ENCODE peak calls at places on chromosomes 16 and 17, in five cellular contexts. P is ovary, U is MM.1S, N is transverse colon, E is GM23338. G is an unnamed sample.

GRCh38 chr17:42878123-42878880 is 22.3 kb upstream of the G6PC1 start:
- DNase-seq in P (no peak), U (peak), N (peak), E (peak), G (no peak)

GRCh38 chr16:66600484-66600883 is 4.0 kb upstream of the CMTM3 start:
- DNase-seq in P (no peak), U (no peak), N (no peak), E (no peak), G (no peak)

GRCh38 chr17:81966343-81967243 is 5.6 kb upstream of the NOTUM start:
- DNase-seq in P (peak), U (no peak), N (peak), E (peak), G (peak)

GRCh38 chr16:3509470-3509928 is 8.7 kb downstream of the CLUAP1 start:
- DNase-seq in P (no peak), U (peak), N (peak), E (no peak), G (no peak)

GRCh38 chr17:4580291-4580690 is 4.0 kb upstream of the SMTNL2 start:
- DNase-seq in P (peak), U (no peak), N (no peak), E (no peak), G (no peak)

GRCh38 chr17:62126292-62126691 is 61.2 kb upstream of the MED13 start:
- DNase-seq in P (no peak), U (no peak), N (no peak), E (no peak), G (no peak)

GRCh38 chr16:30185141-30185682 is 1.8 kb downstream of the CORO1A start:
- DNase-seq in P (peak), U (peak), N (peak), E (no peak), G (peak)

GRCh38 chr16:13229039-13229438 is 327.6 kb downstream of the SHISA9 start:
- DNase-seq in P (no peak), U (no peak), N (no peak), E (no peak), G (no peak)

GRCh38 chr16:4385066-4385788 is 13.6 kb downstream of the VASN start:
- DNase-seq in P (no peak), U (no peak), N (no peak), E (no peak), G (no peak)

GRCh38 chr16:30136971-30137601 is 14.1 kb upstream of the MAPK3 start:
- DNase-seq in P (no peak), U (no peak), N (no peak), E (no peak), G (no peak)

GRCh38 chr17:36152639-36153120 is 23.8 kb downstream of the TBC1D3B start:
- DNase-seq in P (no peak), U (peak), N (no peak), E (peak), G (no peak)

GRCh38 chr17:80146121-80147034 is 550 bp downstream of the EIF4A3 start:
- DNase-seq in P (peak), U (peak), N (no peak), E (peak), G (peak)

GRCh38 chr16:3179651-3180050 is 8.4 kb upstream of the OR1F1 start:
- DNase-seq in P (no peak), U (no peak), N (no peak), E (no peak), G (no peak)

GRCh38 chr16:65333298-65333697 is 211.4 kb upstream of the CDH11 start:
- DNase-seq in P (no peak), U (no peak), N (no peak), E (no peak), G (no peak)

GRCh38 chr16:68246671-68247070 is 1.5 kb downstream of the PLA2G15 start:
- DNase-seq in P (no peak), U (peak), N (no peak), E (no peak), G (no peak)

GRCh38 chr16:30122621-30123160 is 329 bp downstream of the MAPK3 start:
- DNase-seq in P (no peak), U (no peak), N (no peak), E (peak), G (peak)

GRCh38 chr17:65181237-65182061 is 44.3 kb downstream of the RGS9 start:
- DNase-seq in P (no peak), U (peak), N (no peak), E (no peak), G (peak)

GRCh38 chr16:30121741-30122620 is 1.0 kb downstream of the MAPK3 start:
- DNase-seq in P (peak), U (no peak), N (peak), E (no peak), G (no peak)

GRCh38 chr17:59093702-59094231 is 12.9 kb downstream of the TRIM37 start:
- DNase-seq in P (no peak), U (no peak), N (peak), E (no peak), G (no peak)

GRCh38 chr17:21194688-21195087 is 19.3 kb downstream of the TMEM11 start:
- DNase-seq in P (peak), U (no peak), N (no peak), E (no peak), G (no peak)

GRCh38 chr16:50610331-50611262 is 62.4 kb downstream of the NKD1 start:
- DNase-seq in P (no peak), U (no peak), N (no peak), E (peak), G (no peak)

GRCh38 chr16:50611995-50612848 is 64.0 kb downstream of the NKD1 start:
- DNase-seq in P (no peak), U (no peak), N (no peak), E (no peak), G (no peak)

GRCh38 chr16:50613281-50613991 is 65.2 kb downstream of the NKD1 start:
- DNase-seq in P (peak), U (no peak), N (no peak), E (no peak), G (no peak)

GRCh38 chr16:50612849-50613198 is 64.6 kb downstream of the NKD1 start:
- DNase-seq in P (no peak), U (no peak), N (no peak), E (no peak), G (no peak)

DNA sequence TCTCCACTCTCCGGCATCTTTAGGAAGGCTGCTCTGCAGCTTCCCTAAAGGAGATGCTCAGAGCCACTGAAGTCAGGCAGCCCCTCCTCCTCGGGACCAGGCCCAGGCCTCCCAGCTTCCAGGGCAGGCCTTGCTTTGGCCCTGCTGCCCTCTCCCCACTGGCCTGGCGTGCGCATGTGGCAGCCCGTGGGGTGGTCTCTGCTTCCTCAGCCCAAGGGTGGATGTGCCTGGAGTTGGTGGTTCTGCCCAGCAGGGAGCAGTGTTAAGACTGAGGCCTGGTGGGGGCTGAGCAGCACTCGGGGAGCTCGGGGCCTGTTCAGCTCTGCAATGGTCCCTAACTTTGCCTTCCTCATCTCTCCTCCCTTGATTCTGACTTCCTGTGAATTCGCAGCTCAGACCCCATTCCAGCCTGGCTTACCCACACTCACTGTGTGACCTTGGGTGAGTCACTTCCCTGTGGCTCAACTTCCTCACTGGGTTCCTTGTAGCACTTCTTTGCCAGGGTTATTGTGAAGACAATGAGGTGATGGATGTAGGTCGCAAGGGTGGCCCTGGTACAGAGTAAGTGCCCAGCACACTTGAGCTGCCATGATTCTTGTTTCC is 63.2 kb downstream of the NKD1 start:
- DNase-seq in P (no peak), U (no peak), N (no peak), E (no peak), G (no peak)
- TF ChIP-seq CTCF in P (no peak), U (no peak), N (no peak), E (peak), G (no peak)

DNA sequence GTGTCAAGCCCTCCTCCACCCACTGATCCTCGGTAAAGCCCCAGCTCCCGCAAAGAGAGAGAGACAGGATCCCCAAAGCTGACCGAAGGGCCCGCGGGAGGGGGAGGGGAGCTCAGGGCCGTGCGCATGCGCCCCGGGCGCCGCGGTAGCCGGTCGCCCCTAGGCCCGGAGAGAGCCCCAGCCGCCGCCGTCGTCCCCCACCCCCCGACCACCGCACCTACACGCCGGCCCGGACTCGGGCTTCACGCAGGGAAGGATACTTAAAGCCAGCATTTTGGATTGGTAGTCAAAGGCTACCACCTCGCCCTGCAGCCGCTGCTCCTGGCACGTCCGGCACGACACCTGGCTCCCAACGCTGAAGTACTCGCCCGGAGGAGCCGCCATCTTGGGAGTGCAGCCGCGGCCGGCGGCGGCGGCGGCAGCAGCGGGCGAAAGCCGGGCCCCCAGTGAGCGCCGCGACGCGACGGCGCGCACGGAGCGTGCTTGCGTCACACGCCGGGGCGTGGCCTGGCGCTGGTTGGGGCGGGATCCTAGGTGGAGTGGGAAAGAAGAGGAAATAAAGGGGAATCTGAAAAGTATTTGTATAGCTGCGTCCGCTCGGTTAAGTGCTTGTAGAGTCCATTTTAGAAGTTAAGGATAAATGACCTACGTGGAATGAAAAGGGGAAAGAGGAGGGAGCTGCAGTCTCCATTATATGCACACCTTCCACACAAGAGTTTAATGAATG is at the start of gene LSM12:
- DNase-seq in P (peak), U (peak), N (peak), E (peak), G (peak)
- TF ChIP-seq CTCF in P (no peak), U (no peak), N (no peak), E (no peak), G (no peak)

GRCh38 chr16:85607331-85607765 is 5.8 kb upstream of the GSE1 start:
- DNase-seq in P (no peak), U (no peak), N (peak), E (peak), G (no peak)
- TF ChIP-seq CTCF in P (no peak), U (no peak), N (no peak), E (no peak), G (no peak)

DNA sequence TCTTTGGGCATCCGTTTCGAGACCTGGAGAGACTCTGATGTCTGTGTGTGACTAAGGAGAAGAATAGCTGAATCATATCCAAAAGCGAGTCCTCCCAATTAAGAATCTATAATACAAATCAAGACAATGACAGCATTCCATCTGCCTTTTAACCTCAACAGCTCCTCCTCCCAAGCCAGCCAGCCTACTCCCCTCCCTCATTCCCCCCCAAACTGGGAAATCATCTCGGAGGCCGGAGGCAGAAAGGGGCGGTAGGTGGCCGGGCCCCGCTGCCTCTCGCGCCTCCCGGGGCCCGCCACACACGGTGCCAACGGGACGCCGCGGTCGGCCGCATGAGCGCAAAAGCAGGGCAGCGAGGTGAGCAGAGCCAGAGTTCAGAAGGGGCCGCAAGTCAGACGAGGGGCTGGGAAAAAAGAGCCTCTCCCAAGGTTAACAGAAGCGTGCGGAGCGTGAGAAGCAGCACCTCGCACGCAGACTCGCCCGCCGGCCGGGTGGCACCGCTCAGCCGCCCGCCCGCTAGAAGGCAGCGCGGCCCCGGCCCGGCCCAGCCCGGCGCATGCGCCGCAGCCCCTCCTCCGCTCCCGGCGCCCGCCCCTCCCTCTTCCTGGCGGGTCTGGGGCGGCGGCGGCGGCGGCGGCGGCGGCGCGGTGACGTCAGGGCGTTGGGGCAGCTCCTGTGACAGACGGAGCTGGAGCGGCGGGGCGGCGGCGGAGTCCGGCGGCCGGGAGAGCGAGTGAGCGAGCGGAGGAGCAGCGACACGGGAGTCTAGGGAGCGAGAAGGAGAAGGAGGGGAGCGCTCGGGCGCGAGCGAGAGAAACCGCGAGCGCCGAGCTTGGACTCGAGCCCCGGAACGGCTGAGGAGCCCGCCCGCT is at the start of gene PAFAH1B1:
- DNase-seq in P (peak), U (peak), N (peak), E (peak), G (peak)
- TF ChIP-seq CTCF in P (peak), U (no peak), N (no peak), E (peak), G (peak)

GRCh38 chr16:82657239-82657638 is 30.5 kb downstream of the CDH13 start:
- DNase-seq in P (no peak), U (no peak), N (no peak), E (no peak), G (no peak)

GRCh38 chr16:82660966-82661365 is 34.2 kb downstream of the CDH13 start:
- DNase-seq in P (no peak), U (no peak), N (no peak), E (no peak), G (no peak)

GRCh38 chr16:82660078-82660645 is 33.4 kb downstream of the CDH13 start:
- DNase-seq in P (no peak), U (no peak), N (no peak), E (peak), G (no peak)

GRCh38 chr16:82657786-82658185 is 31.0 kb downstream of the CDH13 start:
- DNase-seq in P (no peak), U (no peak), N (no peak), E (no peak), G (no peak)

GRCh38 chr16:82658796-82659195 is 32.0 kb downstream of the CDH13 start:
- DNase-seq in P (no peak), U (no peak), N (no peak), E (no peak), G (no peak)
- TF ChIP-seq CTCF in P (no peak), U (no peak), N (no peak), E (no peak), G (no peak)